ENCODE peak calls at places on chromosomes 6 and 20, in eight cellular contexts. O is KG1; P is left colon; G is stimulated activated naive CD4-positive, alpha-beta T cell; D is AG09309; I is OCI-M1; M is NCI-H1092 treated with DMSO at 0.1 percent for 48 hours; V is pancreas. L is an unnamed sample.

GRCh38 chr20:62205618-62206387 is 14.3 kb downstream of the HRH3 start:
- DNase-seq in O (no peak), P (no peak), G (no peak), D (no peak), I (no peak), M (no peak), V (no peak), L (no peak)

GRCh38 chr6:26554669-26555504 is 16.7 kb downstream of the HMGN4 start:
- DNase-seq in O (peak), P (no peak), G (peak), D (no peak), I (peak), M (no peak), V (no peak), L (peak)

GRCh38 chr6:99282479-99283062 is 66.9 kb downstream of the FAXC start:
- DNase-seq in O (no peak), P (no peak), G (no peak), D (no peak), I (peak), M (peak), V (no peak), L (peak)

GRCh38 chr20:34112600-34113061 is 588 bp upstream of the EIF2S2 start:
- DNase-seq in O (peak), P (peak), G (no peak), D (no peak), I (no peak), M (peak), V (peak), L (peak)

GRCh38 chr6:56144538-56145324 is 102.6 kb downstream of the COL21A1 start:
- DNase-seq in O (no peak), P (no peak), G (no peak), D (peak), I (no peak), M (no peak), V (no peak), L (no peak)

GRCh38 chr6:37210313-37210898 is 40.5 kb downstream of the PIM1 start:
- DNase-seq in O (peak), P (peak), G (peak), D (peak), I (peak), M (peak), V (peak), L (peak)

GRCh38 chr20:48128436-48128835 is 343.2 kb upstream of the SULF2 start:
- DNase-seq in O (no peak), P (no peak), G (no peak), D (no peak), I (no peak), M (no peak), V (no peak), L (no peak)

GRCh38 chr20:44642203-44643153 is 9.0 kb downstream of the ADA start:
- DNase-seq in O (peak), P (peak), G (peak), D (peak), I (peak), M (peak), V (peak), L (peak)

GRCh38 chr6:157644043-157644810 is 178.8 kb upstream of the SNX9 start:
- DNase-seq in O (no peak), P (no peak), G (peak), D (peak), I (no peak), M (no peak), V (no peak), L (peak)

GRCh38 chr6:11324453-11325023 is 92.1 kb upstream of the NEDD9 start:
- DNase-seq in O (no peak), P (no peak), G (no peak), D (no peak), I (peak), M (no peak), V (no peak), L (no peak)

GRCh38 chr6:110307368-110307767 is 50.8 kb downstream of the METTL24 start:
- DNase-seq in O (peak), P (no peak), G (no peak), D (no peak), I (peak), M (no peak), V (no peak), L (no peak)

GRCh38 chr6:33199687-33200233 is 705 bp downstream of the RXRB start:
- DNase-seq in O (peak), P (peak), G (peak), D (no peak), I (peak), M (no peak), V (peak), L (peak)

GRCh38 chr6:34273242-34273805 is 24.5 kb upstream of the SMIM29 start:
- DNase-seq in O (no peak), P (no peak), G (no peak), D (peak), I (peak), M (no peak), V (peak), L (no peak)

GRCh38 chr6:33789550-33789895 is 593 bp upstream of the LEMD2 start:
- DNase-seq in O (no peak), P (no peak), G (no peak), D (no peak), I (no peak), M (no peak), V (no peak), L (no peak)

GRCh38 chr20:46690219-46691111 is 1.2 kb upstream of the TP53RK start:
- DNase-seq in O (no peak), P (no peak), G (no peak), D (no peak), I (peak), M (no peak), V (no peak), L (peak)

GRCh38 chr6:87731818-87732661 is 30.0 kb upstream of the AKIRIN2 start:
- DNase-seq in O (peak), P (peak), G (peak), D (peak), I (peak), M (peak), V (peak), L (peak)

GRCh38 chr6:72037006-72037405 is 150.7 kb downstream of the RIMS1 start:
- DNase-seq in O (no peak), P (no peak), G (no peak), D (no peak), I (no peak), M (no peak), V (no peak), L (no peak)

GRCh38 chr20:5767493-5768098 is 17.4 kb downstream of the SHLD1 start:
- DNase-seq in O (no peak), P (no peak), G (no peak), D (no peak), I (no peak), M (no peak), V (no peak), L (peak)

GRCh38 chr20:44745560-44746366 is at the start of gene KCNK15:
- DNase-seq in O (no peak), P (no peak), G (no peak), D (no peak), I (no peak), M (no peak), V (peak), L (peak)

GRCh38 chr6:89411269-89412070 is 603 bp downstream of the RRAGD start:
- DNase-seq in O (no peak), P (peak), G (no peak), D (no peak), I (peak), M (peak), V (peak), L (peak)

GRCh38 chr6:143950874-143951273 is 57.2 kb downstream of the PLAGL1 start:
- DNase-seq in O (no peak), P (no peak), G (no peak), D (no peak), I (no peak), M (no peak), V (no peak), L (no peak)